ENCODE peak calls at places on chromosomes 1 and 21, in seven cellular contexts. N is GM23338, T is hepatocyte, G is HCT116, I is GM23248, H is neural progenitor cell, X is PC-3. S is an unnamed sample.

GRCh38 chr21:33076600-33077329 is 6.8 kb downstream of the OLIG1 start:
- DNase-seq in G (no peak), I (no peak), H (no peak), N (peak; percentile 33), X (no peak), T (no peak), S (no peak)

GRCh38 chr1:204741440-204741839 is 55.9 kb upstream of the LRRN2 start:
- DNase-seq in X (no peak), I (no peak), H (no peak), T (no peak), G (no peak), N (no peak), S (no peak)

GRCh38 chr21:45835301-45836267 is 146.0 kb upstream of the COL6A1 start:
- DNase-seq in H (no peak), I (no peak), G (no peak), T (no peak), X (no peak), N (no peak), S (no peak)

GRCh38 chr1:200075938-200076546 is 48.5 kb downstream of the NR5A2 start:
- DNase-seq in T (peak; percentile 39), N (peak; percentile 40), I (peak; percentile 84), X (peak; percentile 100), H (peak; percentile 21), G (peak; percentile 58), S (no peak)

GRCh38 chr1:1426496-1426960 is 5.5 kb upstream of the ANKRD65 start:
- DNase-seq in I (no peak), H (peak; percentile 13), G (no peak), N (no peak), T (no peak), X (no peak), S (no peak)

GRCh38 chr1:109298666-109299086 is 8.1 kb downstream of the MYBPHL start:
- DNase-seq in I (peak; percentile 81), T (no peak), N (no peak), X (peak; percentile 11), H (no peak), G (no peak), S (no peak)

GRCh38 chr1:174580801-174581200 is 133.0 kb downstream of the GPR52 start:
- DNase-seq in G (no peak), N (no peak), T (no peak), I (no peak), H (no peak), X (no peak), S (no peak)

GRCh38 chr21:46008893-46009635 is 27.5 kb downstream of the COL6A1 start:
- DNase-seq in X (no peak), I (no peak), G (no peak), T (no peak), H (no peak), N (no peak), S (no peak)

GRCh38 chr1:66373072-66373685 is 160.8 kb upstream of the SGIP1 start:
- DNase-seq in T (no peak), G (no peak), X (no peak), I (no peak), H (no peak), N (no peak), S (no peak)

GRCh38 chr1:16055613-16056520 is 12.3 kb downstream of the CLCNKB start:
- DNase-seq in G (peak; percentile 87), H (peak; percentile 96), N (peak; percentile 96), X (peak; percentile 95), I (peak; percentile 72), T (peak; percentile 96), S (peak; percentile 86)

GRCh38 chr1:204124639-204125038 is 27.2 kb downstream of the ETNK2 start:
- DNase-seq in X (no peak), H (no peak), I (no peak), T (no peak), N (no peak), G (no peak), S (no peak)

GRCh38 chr1:37475380-37476086 is 1.2 kb downstream of the ZC3H12A start:
- DNase-seq in N (no peak), G (no peak), H (no peak), T (peak; percentile 25), X (peak; percentile 35), I (peak; percentile 46), S (no peak)

GRCh38 chr1:24932284-24932683 is 2.2 kb upstream of the RUNX3 start:
- DNase-seq in X (peak; percentile 54), N (peak; percentile 74), G (peak; percentile 21), H (peak; percentile 86), I (peak; percentile 61), T (peak; percentile 77), S (peak; percentile 63)

GRCh38 chr1:37318490-37318889 is 155.9 kb upstream of the ZC3H12A start:
- DNase-seq in X (no peak), G (no peak), N (no peak), T (no peak), H (no peak), I (no peak), S (no peak)

GRCh38 chr1:119143716-119144115 is 3.3 kb upstream of the WARS2 start:
- DNase-seq in X (no peak), I (no peak), H (no peak), G (no peak), T (no peak), N (no peak), S (no peak)

GRCh38 chr21:14290584-14290983 is 74.6 kb downstream of the RBM11 start:
- DNase-seq in N (no peak), T (no peak), G (no peak), H (no peak), I (no peak), X (no peak), S (no peak)

GRCh38 chr1:15799004-15799867 is 8.2 kb downstream of the UQCRHL start:
- DNase-seq in H (no peak), T (peak; percentile 87), X (peak; percentile 96), N (peak; percentile 37), G (peak; percentile 83), I (peak; percentile 98), S (no peak)

GRCh38 chr21:46189213-46189958 is 5.1 kb upstream of the SPATC1L start:
- DNase-seq in G (no peak), H (no peak), N (no peak), T (peak; percentile 18), I (peak; percentile 82), X (no peak), S (no peak)

GRCh38 chr21:15029077-15029476 is 35.7 kb downstream of the NRIP1 start:
- DNase-seq in T (no peak), X (no peak), H (no peak), G (no peak), I (no peak), N (no peak), S (no peak)

GRCh38 chr1:193019442-193020026 is 39.6 kb downstream of the UCHL5 start:
- DNase-seq in H (peak; percentile 61), G (peak; percentile 49), I (peak; percentile 65), N (peak; percentile 65), T (peak; percentile 69), X (peak; percentile 75), S (peak; percentile 73)

GRCh38 chr1:29258189-29258973 is 22.1 kb downstream of the PTPRU start:
- DNase-seq in T (no peak), X (no peak), I (no peak), N (no peak), G (no peak), H (no peak), S (no peak)
- TF ChIP-seq EZH2 in T (no peak), X (no peak), I (no peak), N (no peak), G (no peak), H (no peak), S (no peak)

GRCh38 chr21:28473530-28474225 is 519.0 kb downstream of the LTN1 start:
- DNase-seq in H (no peak), T (no peak), X (no peak), G (no peak), N (no peak), I (peak; percentile 45), S (no peak)
- TF ChIP-seq EZH2phosphoT487 in H (no peak), T (no peak), X (no peak), G (no peak), N (no peak), I (no peak), S (no peak)

GRCh38 chr1:12161324-12161661 is 5.5 kb upstream of the TNFRSF1B start:
- DNase-seq in I (no peak), H (no peak), X (no peak), N (no peak), T (no peak), G (no peak), S (no peak)
- H2AFZ ChIP-seq in I (peak overlapping the region; percentile 64), H (no peak overlapping the region), X (no peak overlapping the region), N (no peak overlapping the region), T (no peak overlapping the region), G (no peak overlapping the region), S (peak overlapping the region; percentile 71)

DNA sequence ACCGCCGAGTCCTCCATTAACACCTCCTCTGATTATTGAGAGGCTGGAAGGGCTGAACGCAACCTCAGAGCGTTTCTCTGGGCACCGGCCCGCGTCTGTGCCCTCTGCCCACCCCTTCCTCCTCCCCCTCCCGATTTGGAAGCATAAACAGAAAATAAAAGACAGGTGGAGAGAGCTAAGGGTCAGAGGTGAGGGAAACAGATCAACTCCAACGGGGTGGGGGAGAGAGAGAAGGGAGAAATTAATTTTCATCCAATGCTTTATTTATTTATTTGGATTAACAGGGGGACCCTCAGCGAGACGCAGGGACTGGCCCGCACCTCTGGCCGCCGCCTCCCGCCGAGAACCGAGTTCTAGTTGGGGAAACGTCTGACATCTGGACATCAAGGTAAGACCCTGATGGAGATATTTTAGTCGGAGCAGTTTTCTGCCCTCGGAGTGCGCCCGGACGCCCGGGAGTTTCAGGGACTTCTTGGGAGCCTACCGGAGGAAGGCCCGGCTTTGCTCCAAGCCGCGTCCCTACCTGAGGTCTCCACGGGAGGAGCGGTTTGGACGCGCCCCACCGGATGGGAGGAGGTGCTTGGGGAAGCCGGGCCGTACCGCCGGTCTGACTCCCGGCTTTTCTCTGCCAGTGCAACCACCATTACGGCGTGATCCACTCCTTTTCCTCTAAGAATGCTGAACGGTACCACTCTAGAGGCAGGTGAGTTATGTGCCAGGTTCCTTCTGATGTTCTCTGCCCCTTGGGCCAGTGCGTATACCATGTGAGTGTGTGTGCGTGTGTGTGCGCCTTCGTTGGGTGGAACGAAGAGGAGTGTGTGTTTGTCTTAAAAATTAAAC is 5.1 kb upstream of the LHX9 start:
- DNase-seq in H (peak; percentile 34), X (no peak), G (no peak), N (peak; percentile 68), T (no peak), I (no peak), S (no peak)
- TF ChIP-seq EZH2 in H (peak; percentile 73), X (no peak), G (no peak), N (peak; percentile 90), T (peak; percentile 90), I (peak; percentile 63), S (no peak)

S was measured in MM.1S.